ENCODE peak calls at places on chromosomes 5 and 9, in four cellular contexts. T is HEK293T; X is neural progenitor cell; I is CD8-positive, alpha-beta memory T cell. Q is an unnamed sample.

GRCh38 chr9:88706193-88707112 is 171.5 kb downstream of the NXNL2 start:
- DNase-seq in T (no peak), I (no peak), X (peak), Q (peak)

GRCh38 chr5:81428446-81428845 is 34.5 kb upstream of the ACOT12 start:
- DNase-seq in T (no peak), X (no peak), I (no peak), Q (no peak)

GRCh38 chr9:107542814-107543213 is 53.2 kb upstream of the KLF4 start:
- DNase-seq in I (no peak), X (no peak), T (no peak), Q (no peak)

GRCh38 chr9:90867101-90867500 is 65.5 kb downstream of the SYK start:
- DNase-seq in I (no peak), X (no peak), T (no peak), Q (no peak)

GRCh38 chr5:177452688-177453638 is 6.3 kb downstream of the PRR7 start:
- DNase-seq in T (no peak), I (no peak), X (no peak), Q (no peak)

GRCh38 chr5:128435861-128436260 is 102.2 kb downstream of the FBN2 start:
- DNase-seq in I (no peak), T (no peak), X (no peak), Q (no peak)

GRCh38 chr9:306907-307306 is 92.2 kb downstream of the DOCK8 start:
- DNase-seq in X (peak), I (peak), T (no peak), Q (no peak)

GRCh38 chr5:27124590-27124989 is 86.2 kb upstream of the CDH9 start:
- DNase-seq in I (no peak), X (peak), T (peak), Q (no peak)

Q was measured in NCI-H774.